ENCODE peak calls at places on chromosome 21, in six cellular contexts. H is lower lobe of right lung, D is lower leg skin, X is cardiac muscle cell, N is B cell, T is neural crest cell. E is an unnamed sample.

GRCh38 chr21:31873275-31873695 is 465 bp downstream of the HUNK start:
- DNase-seq in H (no peak), D (peak; percentile 88), X (peak; percentile 60), N (peak; percentile 70), T (peak; percentile 50), E (peak; percentile 70)

GRCh38 chr21:38679531-38679930 is 126.2 kb upstream of the ETS2 start:
- DNase-seq in H (no peak), D (no peak), X (no peak), N (no peak), T (no peak), E (no peak)

GRCh38 chr21:46116846-46117585 is 19.1 kb downstream of the COL6A2 start:
- DNase-seq in H (peak; percentile 36), D (peak; percentile 82), X (no peak), N (peak; percentile 43), T (no peak), E (peak; percentile 1)

GRCh38 chr21:14768042-14768441 is 221.9 kb upstream of the SAMSN1 start:
- DNase-seq in H (no peak), D (no peak), X (no peak), N (no peak), T (no peak), E (no peak)

GRCh38 chr21:17738171-17738953 is 80.8 kb downstream of the C21orf91 start:
- DNase-seq in H (no peak), D (no peak), X (no peak), N (no peak), T (no peak), E (no peak)

GRCh38 chr21:27796106-27796505 is 829.2 kb upstream of the ADAMTS5 start:
- DNase-seq in H (no peak), D (no peak), X (no peak), N (no peak), T (no peak), E (no peak)

GRCh38 chr21:27647921-27648320 is 681.0 kb upstream of the ADAMTS5 start:
- DNase-seq in H (no peak), D (no peak), X (no peak), N (no peak), T (no peak), E (no peak)

GRCh38 chr21:32334980-32335471 is 36.4 kb downstream of the MRAP start:
- DNase-seq in H (no peak), D (peak; percentile 68), X (no peak), N (no peak), T (no peak), E (no peak)

GRCh38 chr21:31973402-31973944 is 100.7 kb downstream of the HUNK start:
- DNase-seq in H (no peak), D (peak; percentile 25), X (no peak), N (no peak), T (no peak), E (no peak)

GRCh38 chr21:43283136-43283924 is 114.5 kb downstream of the CRYAA start:
- DNase-seq in H (peak; percentile 41), D (no peak), X (no peak), N (no peak), T (no peak), E (no peak)

GRCh38 chr21:33042812-33043211 is 17.1 kb downstream of the OLIG2 start:
- DNase-seq in H (no peak), D (no peak), X (no peak), N (no peak), T (no peak), E (no peak)

DNA sequence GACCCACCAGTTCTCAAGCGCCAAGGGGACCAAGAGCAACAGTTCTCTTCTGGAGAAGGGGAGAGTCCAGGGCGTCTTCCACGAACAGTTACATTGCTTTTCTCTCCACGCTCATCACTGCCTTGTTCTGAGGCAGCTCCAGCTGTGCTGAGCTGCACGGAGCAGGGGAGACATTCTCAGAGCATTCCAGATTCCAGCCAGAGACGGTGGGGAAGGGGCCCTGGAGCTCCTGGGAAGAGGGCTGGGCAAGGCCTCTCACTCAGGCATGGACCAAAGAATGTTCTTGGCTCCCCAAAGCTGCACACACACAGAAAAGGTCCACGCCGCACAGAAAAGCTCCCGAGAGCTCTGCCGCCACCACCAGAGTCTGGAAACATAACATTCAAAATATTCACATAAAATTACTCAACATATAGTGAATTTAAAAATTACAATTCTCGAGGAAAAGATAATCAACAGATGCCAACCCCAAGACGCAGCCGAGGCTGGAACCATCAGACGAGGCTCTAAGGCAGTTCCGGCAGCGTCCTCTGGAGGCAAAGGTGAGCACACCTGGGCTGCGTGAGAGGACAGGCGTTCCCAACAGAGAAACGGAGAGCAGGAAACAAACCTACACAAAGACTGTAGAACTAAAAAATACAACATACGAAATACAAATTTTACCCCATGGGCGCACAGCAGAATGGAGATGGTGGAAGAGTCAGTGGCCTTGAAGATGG is 40.5 kb downstream of the UBE2G2 start:
- DNase-seq in H (no peak), D (no peak), X (peak; percentile 30), N (no peak), T (no peak), E (peak; percentile 37)
- TF ChIP-seq CTCF in H (peak; percentile 30), D (no peak), X (peak; percentile 29), N (no peak), T (peak; percentile 55), E (peak; percentile 51)

DNA sequence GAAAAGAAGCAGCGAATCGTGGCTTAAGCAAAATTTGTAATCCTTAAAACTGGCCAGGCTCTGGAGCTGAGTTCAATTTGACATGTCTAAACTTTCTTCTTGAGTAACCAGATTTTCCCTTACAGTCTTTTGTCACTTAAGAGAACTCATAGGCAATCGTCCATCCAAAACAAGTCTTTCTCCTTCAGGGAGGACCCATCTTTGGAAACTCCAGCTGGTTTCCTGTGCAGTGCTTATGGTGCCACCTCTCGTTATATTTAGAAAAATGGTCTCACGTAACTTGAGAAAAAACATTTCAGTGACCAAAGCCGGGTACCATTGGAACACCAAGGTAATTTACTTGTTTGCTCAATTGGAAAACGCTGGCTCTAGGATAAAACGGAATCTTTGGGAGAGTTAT is 1.9 kb upstream of the PTTG1IP start:
- DNase-seq in H (no peak), D (no peak), X (no peak), N (no peak), T (no peak), E (no peak)
- TF ChIP-seq CTCF in H (no peak), D (no peak), X (peak; percentile 24), N (no peak), T (no peak), E (no peak)

GRCh38 chr21:41929248-41929647 is 24.6 kb downstream of the C2CD2 start:
- DNase-seq in H (no peak), D (no peak), X (no peak), N (no peak), T (no peak), E (no peak)

GRCh38 chr21:41932576-41933258 is 21.1 kb downstream of the C2CD2 start:
- DNase-seq in H (peak; percentile 54), D (no peak), X (no peak), N (no peak), T (no peak), E (no peak)

GRCh38 chr21:41932191-41932575 is 21.6 kb downstream of the C2CD2 start:
- DNase-seq in H (no peak), D (no peak), X (no peak), N (no peak), T (no peak), E (no peak)

GRCh38 chr21:41931041-41931451 is 22.8 kb downstream of the C2CD2 start:
- DNase-seq in H (no peak), D (no peak), X (no peak), N (no peak), T (no peak), E (no peak)

GRCh38 chr21:41933259-41934079 is 20.3 kb downstream of the C2CD2 start:
- DNase-seq in H (no peak), D (no peak), X (no peak), N (no peak), T (no peak), E (no peak)
- TF ChIP-seq CTCF in H (peak; percentile 20), D (no peak), X (peak; percentile 57), N (no peak), T (peak; percentile 16), E (no peak)

GRCh38 chr21:29670228-29670627 is 269.6 kb downstream of the GRIK1 start:
- DNase-seq in H (no peak), D (no peak), X (no peak), N (no peak), T (no peak), E (no peak)

GRCh38 chr21:29673096-29673610 is 266.6 kb downstream of the GRIK1 start:
- DNase-seq in H (no peak), D (no peak), X (no peak), N (no peak), T (no peak), E (no peak)

GRCh38 chr21:29669416-29669815 is 270.4 kb downstream of the GRIK1 start:
- DNase-seq in H (no peak), D (no peak), X (no peak), N (no peak), T (no peak), E (no peak)

GRCh38 chr21:29674343-29674742 is 265.5 kb downstream of the GRIK1 start:
- DNase-seq in H (no peak), D (no peak), X (no peak), N (no peak), T (no peak), E (no peak)

DNA sequence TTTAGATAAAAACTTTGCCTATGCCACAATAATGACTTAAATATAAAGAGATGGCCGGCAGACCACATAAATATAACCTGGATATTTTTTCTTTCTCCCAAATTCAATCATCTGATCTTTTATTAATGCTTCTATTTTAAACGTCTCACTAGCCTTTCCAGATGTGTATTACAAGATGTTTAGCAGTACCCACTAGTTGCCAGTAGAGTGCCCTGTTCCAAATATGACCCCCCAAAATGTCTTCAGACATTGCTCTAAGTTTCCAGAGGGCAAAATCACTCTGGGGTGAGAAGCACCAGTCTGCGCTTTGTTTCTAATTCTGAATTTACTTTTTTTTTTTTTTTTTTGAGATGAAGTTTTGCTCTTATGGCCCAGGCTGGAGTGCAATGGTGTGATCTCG is 268.1 kb downstream of the GRIK1 start:
- DNase-seq in H (no peak), D (no peak), X (no peak), N (no peak), T (no peak), E (no peak)
- TF ChIP-seq CTCF in H (no peak), D (no peak), X (no peak), N (no peak), T (no peak), E (no peak)

DNA sequence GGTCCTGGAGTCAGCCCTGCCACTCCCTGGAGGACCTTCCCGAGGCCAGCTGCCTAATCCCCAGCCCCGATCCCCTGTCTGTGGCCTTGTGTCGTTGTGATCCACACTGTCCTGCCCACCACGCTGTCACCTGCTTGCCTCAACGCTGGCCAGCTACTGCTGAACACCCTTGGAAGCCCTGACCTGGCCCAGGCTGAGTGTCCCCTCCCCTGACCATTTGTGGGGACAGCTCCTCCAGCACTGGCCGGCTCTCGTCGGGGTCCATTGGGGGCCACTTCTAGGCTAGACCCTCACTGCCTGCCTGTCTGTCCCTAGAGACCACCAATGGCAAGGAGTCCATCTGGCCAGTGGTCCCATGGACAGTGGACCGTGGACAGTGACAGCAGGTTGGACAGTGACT is 12.0 kb upstream of the UMODL1 start:
- DNase-seq in H (no peak), D (no peak), X (no peak), N (no peak), T (no peak), E (no peak)
- TF ChIP-seq CTCF in H (no peak), D (no peak), X (no peak), N (no peak), T (no peak), E (no peak)

GRCh38 chr21:41378849-41379248 is 17.0 kb downstream of the MX2 start:
- DNase-seq in H (no peak), D (no peak), X (no peak), N (no peak), T (no peak), E (no peak)
- TF ChIP-seq CTCF in H (no peak), D (no peak), X (no peak), N (no peak), T (no peak), E (no peak)